ENCODE peak calls at places on chromosomes 16 and 17, in four cellular contexts. E, Y, Z and K are unnamed samples.

GRCh38 chr17:14559720-14560119 is 258.8 kb downstream of the HS3ST3B1 start:
- DNase-seq in Z (no peak), Y (no peak), E (no peak), K (no peak)

GRCh38 chr16:87951550-87952538 is 610 bp downstream of the BANP start:
- DNase-seq in E (peak; percentile 47), Y (no peak), Z (no peak), K (no peak)

GRCh38 chr17:57718878-57719277 is 26.2 kb downstream of the CCDC182 start:
- DNase-seq in E (no peak), Z (no peak), Y (no peak), K (no peak)

GRCh38 chr16:16828913-16829398 is 450.0 kb downstream of the NPIPA7 start:
- DNase-seq in E (no peak), Y (no peak), Z (no peak), K (peak; percentile 15)

GRCh38 chr16:55562936-55563335 is 3.5 kb upstream of the CAPNS2 start:
- DNase-seq in Y (no peak), Z (no peak), E (no peak), K (no peak)

GRCh38 chr17:42132941-42133340 is 10.3 kb downstream of the HSPB9 start:
- DNase-seq in E (no peak), Z (no peak), Y (no peak), K (no peak)

GRCh38 chr17:72764632-72765041 is 327.9 kb downstream of the SLC39A11 start:
- DNase-seq in Z (no peak), Y (no peak), E (no peak), K (no peak)

GRCh38 chr17:83118071-83118841 is 38.8 kb downstream of the METRNL start:
- DNase-seq in Z (no peak), Y (no peak), E (no peak), K (no peak)

GRCh38 chr16:30697264-30698138 is 1.5 kb upstream of the SRCAP start:
- DNase-seq in Z (no peak), E (no peak), Y (peak; percentile 72), K (no peak)

GRCh38 chr16:8850279-8850885 is 18.4 kb downstream of the CARHSP1 start:
- DNase-seq in Z (no peak), E (no peak), Y (no peak), K (no peak)

GRCh38 chr17:59846391-59847165 is 46.2 kb downstream of the TUBD1 start:
- DNase-seq in Z (no peak), E (no peak), Y (peak; percentile 64), K (no peak)

GRCh38 chr16:3762080-3762750 is 44.9 kb upstream of the TRAP1 start:
- DNase-seq in E (no peak), Y (no peak), Z (no peak), K (no peak)

GRCh38 chr16:83925095-83925905 is 26.4 kb downstream of the MLYCD start:
- DNase-seq in E (no peak), Y (no peak), Z (no peak), K (no peak)

GRCh38 chr16:73064227-73064995 is 16.5 kb upstream of the ZFHX3 start:
- DNase-seq in E (no peak), Z (no peak), Y (no peak), K (no peak)

GRCh38 chr16:69329369-69330285 is 761 bp downstream of the PDF start:
- DNase-seq in Z (no peak), Y (no peak), E (peak; percentile 50), K (peak; percentile 55)

GRCh38 chr17:82845163-82845807 is 5.5 kb upstream of the ZNF750 start:
- DNase-seq in Z (no peak), E (no peak), Y (no peak), K (no peak)

GRCh38 chr16:3007957-3008748 is 4.6 kb upstream of the CLDN9 start:
- DNase-seq in E (no peak), Z (no peak), Y (no peak), K (peak; percentile 59)

GRCh38 chr17:49987681-49988441 is 7.2 kb downstream of the DLX3 start:
- DNase-seq in E (no peak), Y (no peak), Z (no peak), K (peak; percentile 69)

GRCh38 chr16:56257666-56258359 is 66.5 kb downstream of the GNAO1 start:
- DNase-seq in E (no peak), Z (no peak), Y (no peak), K (no peak)

GRCh38 chr16:53094013-53094630 is 39.3 kb downstream of the CHD9 start:
- DNase-seq in E (no peak), Y (no peak), Z (no peak), K (no peak)

GRCh38 chr17:28338056-28338768 is 2.7 kb downstream of the TNFAIP1 start:
- DNase-seq in Y (no peak), E (no peak), Z (no peak), K (no peak)

GRCh38 chr16:5604770-5605169 is 507.2 kb upstream of the EEF2KMT start:
- DNase-seq in Z (no peak), Y (no peak), E (peak; percentile 18), K (peak; percentile 70)